ENCODE peak calls at places on chromosomes 5 and 9, in six cellular contexts. N is A549, R is endothelial cell of umbilical vein, P is WTC11, B is HepG2, J is H1. M is an unnamed sample.

GRCh38 chr5:11777096-11777495 is 127.2 kb downstream of the CTNND2 start:
- DNase-seq in R (no peak), B (no peak), N (no peak), P (no peak), J (no peak), M (no peak)

GRCh38 chr5:150599917-150600511 is 40.4 kb upstream of the SYNPO start:
- DNase-seq in J (no peak), R (peak), B (no peak), P (no peak), N (peak), M (no peak)

GRCh38 chr5:53253421-53253871 is 143.9 kb upstream of the MOCS2 start:
- DNase-seq in J (no peak), P (no peak), N (no peak), B (no peak), R (no peak), M (peak)

GRCh38 chr9:84003246-84003645 is 22.6 kb downstream of the RMI1 start:
- DNase-seq in P (no peak), B (no peak), N (no peak), J (no peak), R (no peak), M (no peak)

GRCh38 chr9:17824191-17824926 is 245.5 kb downstream of the SH3GL2 start:
- DNase-seq in B (peak), J (no peak), P (no peak), N (no peak), R (peak), M (no peak)

GRCh38 chr5:138466058-138466899 is 1.0 kb downstream of the EGR1 start:
- DNase-seq in B (peak), P (no peak), R (peak), N (peak), J (no peak), M (no peak)

GRCh38 chr5:150438873-150439546 is 10.5 kb downstream of the RPS14 start:
- DNase-seq in N (peak), R (no peak), J (no peak), B (peak), P (peak), M (peak)

GRCh38 chr9:112028242-112029221 is 131.9 kb downstream of the UGCG start:
- DNase-seq in J (no peak), R (no peak), B (no peak), N (peak), P (no peak), M (no peak)

GRCh38 chr5:102701748-102702147 is 53.4 kb upstream of the PAM start:
- DNase-seq in N (no peak), B (no peak), R (no peak), P (no peak), J (no peak), M (no peak)

GRCh38 chr9:32596096-32596865 is 23.3 kb upstream of the NDUFB6 start:
- DNase-seq in B (no peak), R (no peak), N (no peak), J (no peak), P (no peak), M (no peak)

GRCh38 chr5:82347213-82347947 is 69.2 kb upstream of the RPS23 start:
- DNase-seq in J (no peak), N (no peak), B (no peak), P (no peak), R (no peak), M (no peak)

GRCh38 chr5:126390056-126390455 is 33.2 kb upstream of the GRAMD2B start:
- DNase-seq in R (no peak), J (no peak), N (no peak), P (no peak), B (no peak), M (no peak)

GRCh38 chr9:119533509-119533908 is 164.3 kb upstream of the BRINP1 start:
- DNase-seq in J (no peak), B (no peak), R (no peak), N (no peak), P (no peak), M (no peak)

GRCh38 chr9:30757723-30758122 is 1626.7 kb upstream of the ACO1 start:
- DNase-seq in R (no peak), N (no peak), J (no peak), B (no peak), P (no peak), M (no peak)

GRCh38 chr5:10460252-10460906 is 18.7 kb downstream of the ROPN1L start:
- DNase-seq in N (peak), R (peak), P (no peak), B (no peak), J (no peak), M (no peak)
- TF ChIP-seq JUN in N (no peak), R (no peak), P (no peak), B (no peak), J (no peak), M (no peak)

DNA sequence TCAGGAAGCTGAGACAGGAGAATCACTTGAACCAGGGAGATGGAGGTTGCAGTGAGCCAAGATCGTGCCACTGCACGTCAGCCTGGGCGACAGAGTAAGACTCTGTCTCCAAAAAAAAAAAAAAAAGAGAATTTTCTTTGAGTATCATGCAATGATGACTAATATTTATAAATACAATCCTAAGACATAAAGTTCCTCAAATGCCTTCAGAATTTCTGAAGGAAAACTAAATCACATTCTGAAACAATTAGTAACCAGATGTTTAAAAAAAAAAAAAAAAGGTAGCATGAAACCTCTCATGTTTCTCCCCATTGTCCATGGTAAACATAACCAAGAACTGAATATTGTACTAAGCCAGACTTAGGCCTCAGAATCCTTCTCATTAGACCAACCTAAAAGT is 23.1 kb downstream of the MLLT3 start:
- DNase-seq in N (no peak), P (no peak), J (no peak), R (no peak), B (no peak), M (no peak)
- TF ChIP-seq JUN in N (no peak), P (no peak), J (no peak), R (no peak), B (no peak), M (no peak)

DNA sequence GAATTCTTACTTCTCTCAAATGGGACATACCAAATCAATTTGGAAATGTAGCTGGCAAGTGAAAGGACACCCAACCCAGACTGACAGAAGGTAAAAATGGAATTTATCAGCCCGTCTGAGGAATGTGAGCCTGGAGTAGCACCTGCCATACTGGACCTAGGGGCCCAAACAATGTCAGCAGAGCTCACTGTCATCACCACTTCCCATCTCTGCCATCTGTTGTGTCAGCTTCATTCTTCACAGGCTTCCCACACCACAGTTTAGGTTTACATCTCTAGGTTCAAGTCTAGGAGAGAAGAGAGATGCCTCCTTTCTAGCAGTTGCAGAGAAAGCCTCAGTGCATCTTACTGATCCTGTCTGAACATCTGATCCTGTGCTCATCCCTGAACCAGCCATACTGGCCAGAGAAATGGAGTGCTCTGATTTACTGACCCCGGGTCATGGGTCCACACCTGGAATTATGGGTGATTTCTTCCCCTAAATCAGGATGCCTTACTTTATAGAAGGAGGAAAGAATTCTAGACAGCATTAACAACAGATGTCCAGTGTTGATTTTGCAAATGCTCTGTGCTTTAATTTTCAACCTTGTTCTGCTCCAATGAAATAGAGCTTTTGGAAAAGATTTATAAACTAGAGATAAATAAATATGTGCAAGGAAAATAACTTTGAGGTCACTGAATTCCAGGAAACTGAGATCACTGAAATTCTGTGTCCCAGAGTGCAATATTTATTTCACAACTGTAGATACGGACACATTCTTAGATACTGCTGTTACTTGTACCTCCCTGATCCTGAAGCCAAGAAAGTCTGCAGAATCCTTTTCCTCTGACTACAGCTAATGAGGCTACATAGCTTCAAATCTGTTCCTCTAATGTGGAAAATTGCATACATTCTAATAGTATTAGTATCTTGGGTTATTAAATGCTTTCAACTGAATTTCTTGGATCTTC is 222.7 kb downstream of the DOCK8 start:
- DNase-seq in N (no peak), R (no peak), J (no peak), B (no peak), P (no peak), M (no peak)
- TF ChIP-seq JUN in N (no peak), R (no peak), J (no peak), B (no peak), P (no peak), M (no peak)

DNA sequence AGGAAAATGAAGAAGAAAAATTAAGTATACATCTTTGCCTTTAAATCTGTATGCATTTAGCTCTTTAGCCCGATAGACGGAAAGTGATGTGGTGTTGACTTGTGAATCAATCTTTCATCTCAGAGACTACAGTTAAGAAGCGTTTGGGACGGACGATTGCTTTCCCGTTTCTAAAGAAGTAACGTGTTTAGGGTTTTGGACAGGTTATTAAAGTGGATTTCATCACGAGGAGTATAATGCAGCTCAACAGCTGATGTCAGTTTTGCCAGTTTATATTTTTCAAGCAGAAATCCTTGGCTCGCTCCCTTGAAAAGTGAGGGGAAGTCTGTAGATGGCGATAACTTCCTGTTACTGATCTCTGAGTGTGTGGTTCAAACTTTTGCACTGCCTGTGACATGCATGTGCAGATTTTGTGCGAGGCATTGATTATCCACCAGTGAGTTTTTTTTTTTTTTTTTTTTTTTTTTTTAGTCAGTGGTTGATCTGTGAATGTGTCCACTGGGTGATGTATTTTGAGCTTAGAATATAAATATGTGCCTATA is 1.1 kb downstream of the ADCY2 start:
- DNase-seq in J (no peak), P (no peak), N (no peak), B (no peak), R (no peak), M (no peak)
- TF ChIP-seq JUN in J (no peak), P (no peak), N (no peak), B (no peak), R (no peak), M (no peak)

GRCh38 chr9:110942522-110942921 is 95.7 kb downstream of the LPAR1 start:
- DNase-seq in N (no peak), R (no peak), P (no peak), B (no peak), J (no peak), M (no peak)

GRCh38 chr9:110939053-110939452 is 99.2 kb downstream of the LPAR1 start:
- DNase-seq in B (no peak), R (no peak), J (no peak), N (no peak), P (no peak), M (no peak)

GRCh38 chr9:110940949-110941557 is 97.2 kb downstream of the LPAR1 start:
- DNase-seq in P (no peak), N (no peak), R (no peak), J (no peak), B (no peak), M (no peak)

GRCh38 chr9:110936719-110937452 is 101.4 kb downstream of the LPAR1 start:
- DNase-seq in J (no peak), P (no peak), B (no peak), R (no peak), N (no peak), M (no peak)

DNA sequence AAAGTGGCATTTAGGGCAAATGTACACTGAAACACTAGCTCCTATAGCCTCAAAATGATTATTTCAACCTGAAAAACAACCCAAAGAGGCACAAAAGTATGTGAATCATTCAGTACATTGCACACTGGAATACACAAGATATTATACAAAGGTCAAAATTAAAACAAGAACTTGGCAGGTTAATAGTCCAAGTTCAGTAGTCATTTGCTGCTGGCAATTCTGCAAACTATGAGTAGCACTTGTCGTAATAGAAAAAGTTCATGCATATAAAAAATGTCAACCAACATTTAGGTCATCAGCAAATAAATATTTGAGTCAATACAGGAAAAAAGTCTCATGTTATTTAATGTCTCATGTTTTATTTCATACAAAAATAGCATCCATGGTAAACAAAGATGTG is 98.7 kb downstream of the LPAR1 start:
- DNase-seq in B (no peak), P (no peak), R (no peak), N (no peak), J (no peak), M (no peak)
- TF ChIP-seq JUN in B (no peak), P (no peak), R (no peak), N (no peak), J (no peak), M (no peak)

GRCh38 chr5:179219661-179220620 is 125.3 kb downstream of the ADAMTS2 start:
- DNase-seq in N (no peak), P (no peak), R (no peak), B (no peak), J (no peak), M (no peak)
- TF ChIP-seq JUN in N (no peak), P (no peak), R (no peak), B (no peak), J (no peak), M (no peak)

GRCh38 chr5:145110826-145111225 is 724.3 kb downstream of the PRELID2 start:
- DNase-seq in R (no peak), P (no peak), N (no peak), J (no peak), B (no peak), M (no peak)
- TF ChIP-seq JUN in R (no peak), P (no peak), N (no peak), J (no peak), B (no peak), M (no peak)